ENCODE peak calls at places on chromosomes 5 and 9, in nine cellular contexts. T is foreskin fibroblast, Q is cardiac muscle cell, Y is gastrocnemius medialis, W is left ventricle myocardium inferior, M is osteoblast, S is uterus, G is astrocyte of the cerebellum, D is HFFc6. O is an unnamed sample.

GRCh38 chr9:36192196-36192595 is 1.5 kb downstream of the CLTA start:
- DNase-seq in T (no peak), Q (peak), Y (no peak), W (no peak), M (peak), S (no peak), G (no peak), D (no peak), O (no peak)

GRCh38 chr5:57692582-57693487 is 210.2 kb upstream of the ACTBL2 start:
- DNase-seq in T (peak), Q (peak), Y (peak), W (peak), M (peak), S (peak), G (peak), D (peak), O (peak)

GRCh38 chr5:1048861-1049838 is 40.5 kb downstream of the NKD2 start:
- DNase-seq in T (peak), Q (no peak), Y (no peak), W (peak), M (peak), S (no peak), G (no peak), D (no peak), O (no peak)

GRCh38 chr9:89996106-89996505 is 391.3 kb downstream of the GADD45G start:
- DNase-seq in T (no peak), Q (no peak), Y (no peak), W (no peak), M (no peak), S (no peak), G (no peak), D (no peak), O (no peak)

GRCh38 chr5:65395526-65396155 is 86.1 kb downstream of the ADAMTS6 start:
- DNase-seq in T (no peak), Q (no peak), Y (no peak), W (no peak), M (no peak), S (no peak), G (no peak), D (no peak), O (no peak)

GRCh38 chr9:77765781-77766259 is 117.7 kb upstream of the GNA14 start:
- DNase-seq in T (no peak), Q (no peak), Y (no peak), W (no peak), M (no peak), S (no peak), G (no peak), D (no peak), O (no peak)

GRCh38 chr9:90065001-90065400 is 460.2 kb downstream of the GADD45G start:
- DNase-seq in T (no peak), Q (no peak), Y (no peak), W (no peak), M (no peak), S (peak), G (no peak), D (no peak), O (no peak)

GRCh38 chr5:38621331-38621730 is 64.9 kb upstream of the LIFR start:
- DNase-seq in T (no peak), Q (no peak), Y (no peak), W (no peak), M (peak), S (no peak), G (no peak), D (no peak), O (no peak)

GRCh38 chr9:126513159-126514036 is 100.3 kb upstream of the LMX1B start:
- DNase-seq in T (no peak), Q (no peak), Y (no peak), W (no peak), M (peak), S (no peak), G (no peak), D (no peak), O (no peak)

GRCh38 chr5:88058625-88059024 is 210.0 kb downstream of the TMEM161B start:
- DNase-seq in T (no peak), Q (no peak), Y (no peak), W (no peak), M (no peak), S (no peak), G (no peak), D (no peak), O (no peak)

GRCh38 chr9:24413651-24414050 is 132.0 kb downstream of the IZUMO3 start:
- DNase-seq in T (no peak), Q (no peak), Y (no peak), W (no peak), M (no peak), S (no peak), G (peak), D (no peak), O (no peak)

GRCh38 chr5:84306617-84307016 is 78.1 kb downstream of the EDIL3 start:
- DNase-seq in T (no peak), Q (no peak), Y (no peak), W (no peak), M (no peak), S (no peak), G (no peak), D (no peak), O (no peak)

GRCh38 chr9:4490705-4491620 is 695 bp downstream of the SLC1A1 start:
- DNase-seq in T (no peak), Q (no peak), Y (no peak), W (no peak), M (peak), S (no peak), G (no peak), D (no peak), O (no peak)

GRCh38 chr5:139709587-139710369 is 61.6 kb downstream of the CXXC5 start:
- DNase-seq in T (no peak), Q (no peak), Y (no peak), W (peak), M (peak), S (no peak), G (no peak), D (no peak), O (no peak)

GRCh38 chr5:167466992-167467391 is 824.5 kb upstream of the WWC1 start:
- DNase-seq in T (no peak), Q (no peak), Y (no peak), W (no peak), M (no peak), S (no peak), G (no peak), D (no peak), O (no peak)

GRCh38 chr5:139574641-139575312 is 13.6 kb downstream of the UBE2D2 start:
- DNase-seq in T (peak), Q (peak), Y (no peak), W (no peak), M (no peak), S (no peak), G (peak), D (peak), O (no peak)

GRCh38 chr5:135244620-135245021 is 154.4 kb downstream of the MACROH2A1 start:
- DNase-seq in T (no peak), Q (no peak), Y (no peak), W (no peak), M (no peak), S (peak), G (no peak), D (no peak), O (peak)

GRCh38 chr5:33241826-33242225 is 198.9 kb upstream of the TARS1 start:
- DNase-seq in T (no peak), Q (no peak), Y (no peak), W (no peak), M (no peak), S (no peak), G (no peak), D (no peak), O (no peak)

GRCh38 chr5:36323926-36324781 is 22.5 kb upstream of the RANBP3L start:
- DNase-seq in T (no peak), Q (no peak), Y (no peak), W (peak), M (no peak), S (no peak), G (no peak), D (no peak), O (no peak)

GRCh38 chr5:57491369-57491965 is 8.9 kb upstream of the ACTBL2 start:
- DNase-seq in T (no peak), Q (peak), Y (no peak), W (no peak), M (no peak), S (no peak), G (no peak), D (no peak), O (no peak)

GRCh38 chr9:36426945-36427344 is 26.9 kb upstream of the RNF38 start:
- DNase-seq in T (no peak), Q (no peak), Y (no peak), W (no peak), M (no peak), S (no peak), G (no peak), D (peak), O (no peak)

GRCh38 chr5:141845371-141845821 is 32.8 kb downstream of the PCDH1 start:
- DNase-seq in T (no peak), Q (no peak), Y (no peak), W (no peak), M (no peak), S (no peak), G (no peak), D (no peak), O (no peak)

GRCh38 chr5:145586664-145587307 is 248.4 kb downstream of the PRELID2 start:
- DNase-seq in T (no peak), Q (no peak), Y (no peak), W (no peak), M (no peak), S (no peak), G (no peak), D (no peak), O (no peak)

GRCh38 chr5:180813418-180813817 is 10.8 kb upstream of the MGAT1 start:
- DNase-seq in T (no peak), Q (no peak), Y (no peak), W (no peak), M (no peak), S (no peak), G (no peak), D (no peak), O (no peak)

GRCh38 chr5:177982072-177982727 is 13.8 kb downstream of the PROP1 start:
- DNase-seq in T (no peak), Q (peak), Y (no peak), W (no peak), M (no peak), S (no peak), G (no peak), D (no peak), O (no peak)

GRCh38 chr5:132369471-132370240 is at the start of gene SLC22A5:
- DNase-seq in T (no peak), Q (peak), Y (peak), W (peak), M (peak), S (peak), G (no peak), D (peak), O (no peak)

GRCh38 chr5:65721050-65721774 is 697 bp downstream of the SGTB start:
- DNase-seq in T (peak), Q (peak), Y (peak), W (peak), M (peak), S (peak), G (peak), D (peak), O (peak)

DNA sequence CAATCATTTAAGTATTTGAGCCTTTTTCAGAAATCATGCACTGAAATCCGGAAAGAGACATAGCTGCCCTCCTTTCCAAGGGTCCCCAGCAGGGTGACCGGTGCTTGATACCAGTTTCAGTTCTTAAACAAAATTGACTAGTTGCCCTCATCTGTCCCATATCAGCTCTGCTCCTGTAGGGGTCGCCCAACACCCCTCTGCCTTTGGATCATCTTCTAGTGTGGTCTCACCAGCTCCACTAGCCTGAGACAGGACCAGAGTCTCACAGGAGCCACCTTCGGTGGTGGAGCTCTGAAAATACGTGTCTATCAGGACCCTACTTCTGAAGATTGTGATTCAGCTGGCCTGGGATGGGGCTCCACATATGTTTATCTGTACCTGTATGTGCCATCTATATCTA is 428.2 kb downstream of the ENC1 start:
- DNase-seq in T (no peak), Q (peak), Y (no peak), W (no peak), M (peak), S (no peak), G (no peak), D (peak), O (no peak)
- TF ChIP-seq CTCF in T (peak), Q (peak), Y (no peak), W (peak), M (peak), S (no peak), G (peak), D (peak), O (no peak)

DNA sequence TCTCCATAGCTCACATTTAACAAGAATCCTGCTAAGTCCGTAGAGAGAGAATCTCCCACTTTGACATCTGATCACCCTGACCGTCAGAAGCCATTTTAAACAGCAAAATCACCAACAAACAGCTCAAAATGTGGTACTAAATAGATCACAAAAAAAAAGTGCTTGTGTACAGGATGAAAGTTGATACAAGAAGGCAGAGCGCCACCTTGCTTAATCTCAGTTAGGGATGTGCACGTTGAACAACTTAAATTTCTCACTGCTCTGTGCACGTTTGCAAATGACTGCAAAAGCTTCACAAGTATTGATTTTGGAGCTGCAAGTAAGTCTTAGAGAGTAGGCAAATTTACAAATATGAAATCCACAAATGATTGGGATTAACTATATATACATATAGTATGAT is 63.1 kb upstream of the NREP start:
- DNase-seq in T (no peak), Q (no peak), Y (no peak), W (no peak), M (no peak), S (no peak), G (no peak), D (no peak), O (no peak)
- TF ChIP-seq CTCF in T (no peak), Q (no peak), Y (no peak), W (no peak), M (no peak), S (no peak), G (no peak), D (peak), O (no peak)

GRCh38 chr5:8842906-8843590 is 702.8 kb downstream of the SEMA5A start:
- DNase-seq in T (peak), Q (no peak), Y (no peak), W (no peak), M (peak), S (no peak), G (no peak), D (peak), O (no peak)
- TF ChIP-seq CTCF in T (peak), Q (peak), Y (no peak), W (peak), M (peak), S (no peak), G (peak), D (peak), O (no peak)

DNA sequence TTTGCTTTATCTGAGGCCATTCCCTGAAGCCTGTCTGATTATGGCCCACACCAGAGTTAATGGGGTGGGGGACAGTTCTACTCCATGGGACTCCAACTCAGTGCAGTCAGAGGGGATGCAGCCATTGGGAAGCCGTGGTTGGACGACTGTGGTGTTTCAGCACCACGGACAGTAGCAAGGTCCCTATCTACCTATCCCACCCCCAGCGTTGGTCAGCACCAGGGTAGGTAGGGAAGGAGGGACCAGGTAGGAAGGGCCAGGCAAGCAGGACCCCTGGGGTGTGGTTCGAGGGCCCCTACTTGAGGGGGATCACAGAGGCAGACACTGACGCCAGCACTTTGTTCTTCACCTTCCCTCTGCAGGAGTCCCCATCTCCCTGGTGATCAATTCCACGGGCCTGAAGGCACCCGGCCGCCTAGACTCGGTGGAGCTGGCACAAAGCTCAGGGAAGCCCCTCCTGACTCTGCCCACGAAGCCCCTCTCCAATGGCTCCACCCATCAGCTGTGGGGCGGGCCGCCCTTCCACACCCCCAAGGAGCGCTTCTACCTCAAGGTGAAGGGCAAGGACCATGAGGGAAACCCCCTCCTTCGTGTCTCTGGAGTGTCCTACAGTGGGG is 33.2 kb downstream of the HMCN2 start:
- DNase-seq in T (no peak), Q (peak), Y (no peak), W (no peak), M (peak), S (no peak), G (no peak), D (no peak), O (no peak)
- TF ChIP-seq CTCF in T (no peak), Q (no peak), Y (no peak), W (no peak), M (no peak), S (no peak), G (no peak), D (no peak), O (no peak)

DNA sequence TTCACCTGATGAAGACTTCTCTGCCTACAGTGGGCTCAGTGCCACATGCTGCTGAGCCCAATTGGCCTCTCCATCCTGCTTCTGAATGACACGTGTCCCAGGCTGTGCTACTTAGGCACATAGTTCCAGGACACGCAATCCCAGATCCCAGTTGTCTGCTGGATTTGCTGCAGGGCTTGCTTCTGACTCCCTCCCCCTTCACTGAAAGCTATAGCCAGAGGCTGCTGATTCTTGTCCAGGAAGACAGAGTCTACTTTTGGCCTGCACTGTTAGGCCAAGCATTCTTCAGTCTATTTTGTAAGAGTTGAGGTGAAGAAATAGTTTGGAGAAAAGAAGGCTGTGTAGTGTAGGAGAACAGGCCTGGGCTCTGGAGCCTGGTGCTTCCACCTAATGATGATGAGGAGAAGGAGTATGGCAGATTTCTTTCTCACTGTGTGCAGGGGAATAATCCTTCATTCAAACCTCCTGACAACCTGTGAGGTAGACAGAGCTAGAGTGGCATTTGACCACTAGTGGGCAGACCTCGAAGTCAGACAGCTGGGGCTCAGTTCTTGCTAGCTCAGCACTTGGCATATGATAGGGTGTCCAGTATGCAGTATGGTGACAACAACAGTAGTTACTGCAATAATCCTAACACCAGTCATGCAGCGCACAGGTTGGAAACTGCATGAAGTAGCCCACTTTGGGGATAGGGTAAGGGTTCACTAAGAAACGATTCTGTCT is 19.5 kb upstream of the ASPN start:
- DNase-seq in T (peak), Q (peak), Y (peak), W (peak), M (no peak), S (peak), G (no peak), D (peak), O (peak)
- TF ChIP-seq CTCF in T (peak), Q (peak), Y (no peak), W (peak), M (peak), S (no peak), G (peak), D (peak), O (no peak)

O was measured in coronary artery.